ENCODE peak calls at places on chromosome X, in four cellular contexts. K, T, Z and H are unnamed samples.

GRCh38 chrX:79161655-79162054 is 17.2 kb downstream of the GPR174 start:
- DNase-seq in K (no peak), T (no peak), Z (no peak), H (no peak)

GRCh38 chrX:130909469-130910136 is 6.6 kb upstream of the ENOX2 start:
- DNase-seq in K (peak), T (no peak), Z (peak), H (no peak)

GRCh38 chrX:38800981-38801845 is at the start of gene MID1IP1:
- DNase-seq in Z (peak), K (peak), T (peak), H (peak)

GRCh38 chrX:97397371-97397770 is 513.7 kb downstream of the RPA4 start:
- DNase-seq in K (peak), T (no peak), Z (peak), H (peak)

GRCh38 chrX:118847676-118848075 is 24.1 kb downstream of the ZCCHC12 start:
- DNase-seq in T (peak), K (peak), Z (peak), H (peak)

GRCh38 chrX:137194164-137194563 is 160.4 kb upstream of the GPR101 start:
- DNase-seq in T (peak), K (no peak), Z (peak), H (no peak)

GRCh38 chrX:85897376-85898110 is 149.8 kb downstream of the CHM start:
- DNase-seq in T (no peak), K (no peak), Z (no peak), H (no peak)

GRCh38 chrX:1477801-1478458 is 25.2 kb upstream of the ASMTL start:
- DNase-seq in T (no peak), K (no peak), Z (no peak), H (no peak)

GRCh38 chrX:134236690-134237362 is at the start of gene CCDC160:
- DNase-seq in K (peak), T (peak), Z (peak), H (no peak)

GRCh38 chrX:150211988-150212387 is 151.1 kb upstream of the MAMLD1 start:
- DNase-seq in Z (peak), K (peak), T (peak), H (peak)

GRCh38 chrX:134543201-134543797 is 83.3 kb downstream of the HPRT1 start:
- DNase-seq in T (no peak), K (no peak), Z (peak), H (no peak)

GRCh38 chrX:124300412-124300811 is 32.0 kb upstream of the TEX13D start:
- DNase-seq in Z (no peak), T (no peak), K (no peak), H (no peak)

GRCh38 chrX:122565952-122566351 is 618.1 kb upstream of the GRIA3 start:
- DNase-seq in T (peak), K (peak), Z (peak), H (peak)

GRCh38 chrX:18255059-18255458 is 34.4 kb upstream of the BEND2 start:
- DNase-seq in K (no peak), T (no peak), Z (no peak), H (no peak)

GRCh38 chrX:96453139-96453538 is 231.5 kb upstream of the DIAPH2 start:
- DNase-seq in K (no peak), Z (no peak), T (no peak), H (no peak)

GRCh38 chrX:1492421-1493012 is 39.8 kb upstream of the ASMTL start:
- DNase-seq in K (no peak), T (no peak), Z (no peak), H (no peak)

DNA sequence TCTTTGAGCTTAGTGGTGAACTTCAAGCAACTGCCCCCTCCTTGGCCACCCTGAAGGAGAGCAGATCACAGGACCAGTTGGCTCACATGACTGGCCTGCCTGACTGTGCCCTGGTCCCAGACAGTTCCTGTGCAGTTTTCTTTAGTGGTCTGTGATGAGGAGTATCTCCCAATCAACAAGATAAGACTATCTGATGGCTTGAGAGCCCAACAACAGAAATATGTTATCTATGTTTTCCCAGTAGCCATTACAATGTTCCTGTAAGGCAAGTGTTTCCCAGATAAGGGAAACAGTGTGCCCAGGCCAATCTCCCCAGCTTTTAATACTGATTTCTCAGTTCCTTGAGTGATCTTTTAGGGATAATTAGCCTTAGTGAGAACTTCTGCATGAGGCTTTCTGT is 14.2 kb upstream of the TIMM8A start:
- DNase-seq in T (no peak), Z (no peak), K (no peak), H (no peak)
- TF ChIP-seq CTCF in T (no peak), Z (no peak), K (no peak), H (no peak)

GRCh38 chrX:106481341-106481740 is 130.4 kb upstream of the RADX start:
- DNase-seq in Z (peak), K (peak), T (peak), H (peak)
- TF ChIP-seq CTCF in Z (peak), K (peak), T (peak), H (peak)

GRCh38 chrX:132373610-132374009 is 115.2 kb downstream of the MBNL3 start:
- DNase-seq in K (no peak), Z (no peak), T (no peak), H (no peak)

DNA sequence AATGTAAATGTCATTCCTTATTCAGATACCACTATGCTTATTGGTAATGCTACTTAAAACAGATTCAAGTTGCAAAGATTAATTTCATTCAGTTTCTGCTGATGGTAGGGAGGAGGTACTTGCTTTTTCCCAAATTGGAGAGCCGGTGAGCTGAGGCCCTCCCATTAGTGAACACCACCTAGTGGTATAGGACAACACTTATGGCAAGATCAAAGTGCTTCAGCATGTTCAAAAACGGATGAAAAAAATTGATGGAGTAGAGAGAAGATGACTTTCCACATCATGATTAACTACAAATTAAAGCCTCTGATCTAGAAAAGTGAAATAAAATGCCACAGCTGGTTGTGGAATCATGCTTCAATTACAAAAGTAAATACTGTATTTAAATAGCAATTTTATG is 112.9 kb downstream of the MBNL3 start:
- DNase-seq in Z (peak), T (peak), K (no peak), H (no peak)
- TF ChIP-seq CTCF in Z (peak), T (peak), K (no peak), H (peak)

DNA sequence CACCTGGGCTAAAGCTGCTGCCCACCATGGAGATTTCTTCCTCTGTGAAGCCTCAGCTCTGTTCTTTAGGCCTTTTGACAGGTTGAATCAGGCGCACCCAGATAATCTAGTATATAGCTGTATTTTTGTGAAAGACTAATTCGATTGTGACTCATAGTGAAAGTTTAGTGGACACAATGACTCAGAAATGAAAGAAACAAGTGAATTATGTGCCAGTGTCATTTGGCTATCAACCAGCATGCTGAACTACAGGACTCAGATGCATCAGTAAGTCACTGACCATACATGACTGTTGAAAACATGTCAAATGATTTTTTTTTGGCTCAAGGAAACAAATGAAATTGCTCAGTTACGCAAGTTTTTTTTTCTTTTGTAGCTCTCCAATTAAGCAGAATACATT is 425.4 kb downstream of the SLITRK2 start:
- DNase-seq in T (no peak), Z (peak), K (no peak), H (no peak)
- TF ChIP-seq CTCF in T (no peak), Z (no peak), K (no peak), H (no peak)